ENCODE peak calls at places on chromosomes 11 and 22, in eight cellular contexts. J, K, D, E, W, M, L and P are unnamed samples.

GRCh38 chr22:37570661-37570976 is 9.3 kb downstream of the LGALS2 start:
- DNase-seq in J (no peak), K (no peak), D (no peak), E (no peak), W (no peak), M (no peak), L (no peak), P (no peak)

GRCh38 chr11:113401718-113402117 is 14.1 kb downstream of the ANKK1 start:
- DNase-seq in J (no peak), K (peak; percentile 94), D (no peak), E (peak; percentile 88), W (peak; percentile 81), M (peak; percentile 36), L (no peak), P (no peak)

GRCh38 chr11:30635401-30635989 is 49.3 kb upstream of the MPPED2 start:
- DNase-seq in J (no peak), K (no peak), D (no peak), E (peak; percentile 37), W (peak; percentile 15), M (peak; percentile 0), L (no peak), P (no peak)

GRCh38 chr11:79834015-79834414 is 393.2 kb upstream of the TENM4 start:
- DNase-seq in J (no peak), K (no peak), D (no peak), E (no peak), W (no peak), M (no peak), L (no peak), P (no peak)

GRCh38 chr11:10650166-10650565 is 43.4 kb downstream of the IRAG1 start:
- DNase-seq in J (no peak), K (no peak), D (no peak), E (no peak), W (no peak), M (no peak), L (no peak), P (no peak)

GRCh38 chr11:45670386-45671135 is 5.1 kb upstream of the CHST1 start:
- DNase-seq in J (no peak), K (no peak), D (no peak), E (peak; percentile 55), W (no peak), M (no peak), L (no peak), P (no peak)

GRCh38 chr22:41576877-41577276 is 12.8 kb downstream of the PMM1 start:
- DNase-seq in J (no peak), K (no peak), D (peak; percentile 46), E (no peak), W (peak; percentile 57), M (peak; percentile 48), L (peak; percentile 87), P (no peak)

GRCh38 chr11:126561327-126561893 is 205.9 kb downstream of the ST3GAL4 start:
- DNase-seq in J (no peak), K (no peak), D (peak; percentile 73), E (no peak), W (peak; percentile 18), M (peak; percentile 75), L (no peak), P (peak; percentile 37)

GRCh38 chr11:87156970-87157369 is 119.2 kb downstream of the TMEM135 start:
- DNase-seq in J (no peak), K (no peak), D (no peak), E (no peak), W (no peak), M (no peak), L (no peak), P (no peak)

GRCh38 chr11:117768506-117768905 is 28.5 kb downstream of the DSCAML1 start:
- DNase-seq in J (no peak), K (no peak), D (no peak), E (no peak), W (no peak), M (no peak), L (no peak), P (no peak)

GRCh38 chr22:41338614-41339212 is 37.4 kb downstream of the ZC3H7B start:
- DNase-seq in J (no peak), K (no peak), D (no peak), E (no peak), W (no peak), M (no peak), L (peak; percentile 46), P (no peak)

GRCh38 chr22:42432020-42432596 is at the start of gene NFAM1:
- DNase-seq in J (no peak), K (no peak), D (no peak), E (peak; percentile 86), W (peak; percentile 62), M (no peak), L (peak; percentile 76), P (no peak)

GRCh38 chr11:5291207-5291838 is 10.4 kb downstream of the OR51B4 start:
- DNase-seq in J (no peak), K (no peak), D (no peak), E (no peak), W (no peak), M (peak; percentile 55), L (no peak), P (no peak)

GRCh38 chr22:22927888-22928665 is 40.5 kb downstream of the IGLL5 start:
- DNase-seq in J (no peak), K (no peak), D (peak; percentile 57), E (no peak), W (no peak), M (peak; percentile 6), L (no peak), P (no peak)

DNA sequence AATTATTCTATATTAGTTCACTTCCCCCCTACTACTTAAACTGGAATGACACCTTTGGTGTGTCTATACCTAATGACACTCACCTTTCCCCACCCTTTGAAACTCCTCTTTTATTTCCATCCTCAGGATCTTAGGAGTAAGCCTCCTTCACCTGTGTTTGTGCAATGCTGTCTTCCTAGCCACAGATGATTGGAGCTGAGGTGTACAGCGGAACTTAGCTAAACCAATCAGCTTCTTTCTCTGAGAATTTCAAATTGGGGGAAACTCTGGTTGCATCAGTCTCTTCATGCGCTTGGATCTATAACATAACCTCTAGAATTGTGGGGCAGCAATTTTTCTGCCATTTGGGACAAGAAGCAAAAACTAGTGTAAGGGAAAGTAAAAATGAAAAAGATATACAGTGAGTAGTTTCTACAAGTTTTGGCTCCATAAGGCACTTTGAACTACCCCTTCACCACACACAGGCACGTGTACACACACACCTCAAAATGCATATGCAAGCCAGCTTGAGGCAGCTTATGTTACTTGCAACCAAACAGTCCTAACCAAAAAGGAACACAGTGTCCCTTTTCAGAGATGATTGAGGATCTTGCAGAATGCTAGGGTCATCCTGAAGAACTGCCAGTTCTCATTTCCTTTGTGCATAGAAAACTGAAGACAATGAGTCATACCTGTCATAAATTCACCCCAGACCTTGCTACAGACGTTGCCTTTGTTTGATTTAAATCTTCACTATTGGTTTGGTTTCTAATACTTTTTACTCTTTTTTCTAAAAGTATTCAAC is 36.0 kb upstream of the LDLRAD3 start:
- DNase-seq in J (no peak), K (peak; percentile 79), D (no peak), E (no peak), W (no peak), M (peak; percentile 88), L (no peak), P (no peak)
- H3K27ac ChIP-seq in J (peak overlapping the region; percentile 70), K (peak overlapping the region; percentile 87), D (no peak overlapping the region), E (no peak overlapping the region), W (no peak overlapping the region), M (no peak overlapping the region), L (no peak overlapping the region), P (no peak overlapping the region)

DNA sequence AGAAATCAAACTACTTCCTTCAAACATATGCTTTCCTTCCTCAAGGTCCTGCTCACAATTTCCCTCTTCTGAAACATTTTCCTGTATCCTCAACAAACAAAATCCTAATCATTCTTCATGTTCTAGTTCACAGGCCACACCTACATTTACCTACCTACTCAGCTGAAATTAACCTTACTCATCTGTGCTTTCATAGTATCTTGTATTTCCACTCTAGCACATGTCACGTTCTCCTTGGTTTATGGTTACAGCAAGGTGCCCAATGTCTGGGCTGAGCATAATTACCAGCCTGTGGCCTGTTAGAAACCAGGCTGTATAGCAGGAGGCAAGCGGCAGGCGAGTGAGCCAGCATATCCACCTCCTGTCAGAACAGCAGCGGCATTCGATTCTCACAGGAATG is 13.2 kb downstream of the DCUN1D5 start:
- DNase-seq in J (no peak), K (no peak), D (no peak), E (no peak), W (no peak), M (no peak), L (no peak), P (no peak)
- H3K36me3 ChIP-seq in J (no peaks in the 10 kb centered on the region), K (peaks cover 12% of the 10 kb centered on the region), D (peaks cover 71% of the 10 kb centered on the region), E (peaks cover 12% of the 10 kb centered on the region), W (peaks cover 2% of the 10 kb centered on the region), M (peaks cover 55% of the 10 kb centered on the region), L (peaks cover 59% of the 10 kb centered on the region), P (peaks cover 43% of the 10 kb centered on the region)

DNA sequence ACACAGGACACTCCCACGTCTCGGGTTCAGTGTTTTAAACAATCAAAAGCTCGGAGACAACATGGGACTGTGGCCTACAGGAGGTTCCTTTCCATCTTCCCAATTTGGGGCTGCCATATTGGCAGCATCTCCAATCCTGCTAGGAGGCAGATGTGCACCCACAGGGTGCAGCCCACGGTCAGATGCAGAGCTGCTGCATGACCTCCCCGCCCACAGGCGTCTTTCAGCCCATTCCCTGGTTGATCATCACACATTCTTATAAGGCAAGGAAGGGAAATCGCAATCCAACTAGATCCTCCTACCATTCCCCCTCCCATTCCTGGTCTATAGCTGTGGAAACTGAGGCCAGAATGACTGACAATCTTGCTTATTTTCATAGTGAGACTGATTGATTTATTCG is 121.4 kb downstream of the MICAL3 start:
- DNase-seq in J (no peak), K (no peak), D (no peak), E (no peak), W (no peak), M (no peak), L (no peak), P (no peak)
- H3K27ac ChIP-seq in J (peak overlapping the region; percentile 34), K (no peak overlapping the region), D (no peak overlapping the region), E (no peak overlapping the region), W (no peak overlapping the region), M (no peak overlapping the region), L (no peak overlapping the region), P (no peak overlapping the region)

GRCh38 chr22:50271011-50271394 is 823 bp upstream of the MAPK11 start:
- DNase-seq in J (no peak), K (no peak), D (no peak), E (no peak), W (no peak), M (no peak), L (no peak), P (no peak)

GRCh38 chr22:50270302-50271010 is at the start of gene MAPK11:
- DNase-seq in J (no peak), K (no peak), D (peak; percentile 79), E (peak; percentile 92), W (peak; percentile 81), M (peak; percentile 79), L (peak; percentile 72), P (peak; percentile 79)

GRCh38 chr22:50271519-50271970 is 1.4 kb upstream of the MAPK11 start:
- DNase-seq in J (no peak), K (no peak), D (peak; percentile 64), E (no peak), W (peak; percentile 76), M (peak; percentile 78), L (peak; percentile 86), P (peak; percentile 34)

GRCh38 chr22:50274311-50274710 is 4.1 kb upstream of the MAPK11 start:
- DNase-seq in J (no peak), K (no peak), D (peak; percentile 57), E (no peak), W (peak; percentile 54), M (peak; percentile 70), L (peak; percentile 63), P (no peak)

GRCh38 chr22:50272103-50272782 is 2.1 kb upstream of the MAPK11 start:
- DNase-seq in J (no peak), K (no peak), D (no peak), E (no peak), W (no peak), M (no peak), L (peak; percentile 35), P (no peak)
- H3K36me3 ChIP-seq in J (peaks cover 17% of the 10 kb centered on the region), K (no peaks in the 10 kb centered on the region), D (no peaks in the 10 kb centered on the region), E (no peaks in the 10 kb centered on the region), W (no peaks in the 10 kb centered on the region), M (peaks cover under 1% of the 10 kb centered on the region), L (peaks cover 28% of the 10 kb centered on the region), P (no peaks in the 10 kb centered on the region)